ENCODE peak calls at places on chromosomes 6 and 20, in seven cellular contexts. E is thyroid gland; I is activated T-cell treated with anti-CD3 and anti-CD28 coated beads, Interleukin-2, amount 50 U/mL, for 48 hours; X is GOT3; G is memory B cell; S is stimulated activated naive CD8-positive, alpha-beta T cell treated with anti-CD3 and anti-CD28 coated beads, Interleukin-15, Interleukin-2, amounts not matched to agents 100 U/mL and 50 U/mL, for 24 hours; P is renal cortical epithelial cell. J is an unnamed sample.

GRCh38 chr20:2386516-2387179 is 5.9 kb downstream of the TGM6 start:
- DNase-seq in E (no peak), I (no peak), X (no peak), G (no peak), S (no peak), P (no peak), J (no peak)

GRCh38 chr6:159494633-159495023 is 198.4 kb downstream of the SOD2 start:
- DNase-seq in E (no peak), I (no peak), X (no peak), G (no peak), S (no peak), P (no peak), J (no peak)

GRCh38 chr20:57795347-57795697 is 85.5 kb upstream of the PMEPA1 start:
- DNase-seq in E (no peak), I (no peak), X (no peak), G (no peak), S (no peak), P (peak), J (no peak)

GRCh38 chr6:11009353-11009752 is 34.8 kb downstream of the ELOVL2 start:
- DNase-seq in E (no peak), I (no peak), X (no peak), G (no peak), S (no peak), P (peak), J (no peak)

GRCh38 chr20:62066983-62067433 is 1.3 kb upstream of the TAF4 start:
- DNase-seq in E (peak), I (peak), X (no peak), G (no peak), S (peak), P (no peak), J (peak)

GRCh38 chr6:20564269-20564668 is 30.0 kb downstream of the CDKAL1 start:
- DNase-seq in E (no peak), I (no peak), X (no peak), G (no peak), S (no peak), P (peak), J (no peak)

GRCh38 chr6:149128489-149129145 is 188.9 kb upstream of the TAB2 start:
- DNase-seq in E (no peak), I (no peak), X (no peak), G (no peak), S (no peak), P (no peak), J (no peak)

GRCh38 chr6:130307752-130308361 is 58.0 kb upstream of the TMEM200A start:
- DNase-seq in E (no peak), I (no peak), X (no peak), G (no peak), S (no peak), P (peak), J (no peak)

GRCh38 chr6:44430322-44430721 is 42.8 kb downstream of the CDC5L start:
- DNase-seq in E (no peak), I (no peak), X (no peak), G (no peak), S (no peak), P (no peak), J (no peak)

GRCh38 chr6:39490120-39490519 is 167.6 kb upstream of the KCNK16 start:
- DNase-seq in E (no peak), I (no peak), X (no peak), G (no peak), S (no peak), P (peak), J (no peak)

GRCh38 chr20:38229376-38230252 is 30.9 kb downstream of the KIAA1755 start:
- DNase-seq in E (no peak), I (no peak), X (no peak), G (no peak), S (no peak), P (peak), J (no peak)

GRCh38 chr6:116073765-116074450 is 13.2 kb upstream of the FRK start:
- DNase-seq in E (no peak), I (no peak), X (no peak), G (no peak), S (no peak), P (peak), J (no peak)

GRCh38 chr6:57089265-57089664 is 723 bp upstream of the ZNF451 start:
- DNase-seq in E (no peak), I (no peak), X (no peak), G (no peak), S (no peak), P (no peak), J (no peak)

GRCh38 chr20:45111799-45112471 is 3.0 kb downstream of the WFDC5 start:
- DNase-seq in E (peak), I (peak), X (no peak), G (no peak), S (no peak), P (no peak), J (no peak)

GRCh38 chr6:135647521-135647920 is 150.0 kb upstream of the AHI1 start:
- DNase-seq in E (no peak), I (no peak), X (no peak), G (no peak), S (no peak), P (no peak), J (no peak)

GRCh38 chr6:157034433-157035230 is 257.5 kb downstream of the ARID1B start:
- DNase-seq in E (no peak), I (no peak), X (no peak), G (no peak), S (no peak), P (peak), J (no peak)

GRCh38 chr6:11333292-11333849 is 100.9 kb upstream of the NEDD9 start:
- DNase-seq in E (no peak), I (peak), X (no peak), G (no peak), S (no peak), P (no peak), J (no peak)

GRCh38 chr6:30826961-30827342 is 57.4 kb upstream of the DDR1 start:
- DNase-seq in E (peak), I (peak), X (no peak), G (no peak), S (no peak), P (peak), J (no peak)

GRCh38 chr6:36349240-36349639 is 12.6 kb upstream of the BNIP5 start:
- DNase-seq in E (no peak), I (no peak), X (no peak), G (no peak), S (no peak), P (no peak), J (no peak)

GRCh38 chr6:170276369-170277057 is 14.4 kb downstream of the DLL1 start:
- DNase-seq in E (peak), I (no peak), X (no peak), G (no peak), S (no peak), P (no peak), J (no peak)

GRCh38 chr6:37840143-37840939 is 20.8 kb downstream of the ZFAND3 start:
- DNase-seq in E (no peak), I (no peak), X (no peak), G (no peak), S (no peak), P (no peak), J (no peak)

GRCh38 chr20:33864324-33864963 is 53.3 kb downstream of the CHMP4B start:
- DNase-seq in E (no peak), I (no peak), X (no peak), G (no peak), S (no peak), P (no peak), J (no peak)